ENCODE peak calls at places on chromosomes 16 and 17, in four cellular contexts. F is heart left ventricle, H is right atrium auricular region, K is left ventricle myocardium inferior. Z is an unnamed sample.
A peak's percentile ranks its signal among the peaks of the same experiment; 100 is the strongest.

GRCh38 chr17:34578016-34578415 is 1.4 kb upstream of the TMEM132E start:
- DNase-seq in K (no peak), F (no peak), H (no peak), Z (no peak)

GRCh38 chr17:34252138-34252889 is 2.8 kb upstream of the CCL2 start:
- DNase-seq in H (peak; percentile 98), K (peak; percentile 98), F (peak; percentile 98), Z (peak; percentile 87)

GRCh38 chr17:1067282-1067956 is 70.5 kb downstream of the TIMM22 start:
- DNase-seq in K (peak; percentile 40), H (no peak), F (peak; percentile 60), Z (peak; percentile 81)

GRCh38 chr16:85279874-85280545 is 167.7 kb upstream of the CIBAR2 start:
- DNase-seq in F (peak; percentile 80), H (no peak), K (peak; percentile 62), Z (no peak)

GRCh38 chr16:49557070-49557446 is 183.5 kb downstream of the C16orf78 start:
- DNase-seq in F (no peak), K (no peak), H (no peak), Z (no peak)

GRCh38 chr17:66466933-66467367 is 164.5 kb downstream of the PRKCA start:
- DNase-seq in H (peak; percentile 64), F (no peak), K (no peak), Z (no peak)

GRCh38 chr16:63876096-63876495 is 1245.8 kb downstream of the CDH11 start:
- DNase-seq in F (no peak), H (no peak), K (no peak), Z (no peak)

GRCh38 chr16:24610421-24610765 is 71.0 kb downstream of the RBBP6 start:
- DNase-seq in K (peak; percentile 27), H (no peak), F (peak; percentile 41), Z (no peak)

GRCh38 chr17:48561894-48562810 is 16.0 kb downstream of the HOXB4 start:
- DNase-seq in F (no peak), K (no peak), H (no peak), Z (no peak)

GRCh38 chr16:21167360-21167759 is 8.9 kb downstream of the LDAF1 start:
- DNase-seq in H (no peak), K (no peak), F (no peak), Z (no peak)

GRCh38 chr17:78147315-78147998 is 1.3 kb downstream of the C17orf99 start:
- DNase-seq in K (no peak), H (no peak), F (no peak), Z (peak; percentile 73)

GRCh38 chr16:12927591-12927990 is 26.2 kb downstream of the SHISA9 start:
- DNase-seq in F (no peak), K (no peak), H (no peak), Z (no peak)

GRCh38 chr16:27363797-27364196 is 38.2 kb upstream of the IL21R start:
- DNase-seq in K (no peak), H (no peak), F (no peak), Z (peak; percentile 70)

GRCh38 chr16:46687486-46687885 is 1.5 kb downstream of the VPS35 start:
- DNase-seq in H (no peak), F (no peak), K (no peak), Z (no peak)

GRCh38 chr16:30787613-30788378 is 791 bp upstream of the ZNF629 start:
- DNase-seq in K (no peak), F (no peak), H (no peak), Z (no peak)

GRCh38 chr16:20743591-20743990 is 2.0 kb upstream of the THUMPD1 start:
- DNase-seq in K (no peak), H (no peak), F (no peak), Z (no peak)

GRCh38 chr16:12084436-12084835 is 107.9 kb downstream of the SNX29 start:
- DNase-seq in F (no peak), H (no peak), K (no peak), Z (peak; percentile 15)

GRCh38 chr16:85352221-85352620 is 239.9 kb upstream of the CIBAR2 start:
- DNase-seq in H (no peak), K (no peak), F (no peak), Z (no peak)

GRCh38 chr16:70453891-70454220 is 539 bp upstream of the FCSK start:
- DNase-seq in K (no peak), F (no peak), H (no peak), Z (no peak)

GRCh38 chr16:8632675-8633182 is 11.2 kb downstream of the METTL22 start:
- DNase-seq in H (no peak), K (no peak), F (peak; percentile 63), Z (peak; percentile 73)

GRCh38 chr16:54194008-54194731 is 92.4 kb downstream of the IRX3 start:
- DNase-seq in K (peak; percentile 91), F (peak; percentile 95), H (peak; percentile 74), Z (peak; percentile 81)

GRCh38 chr17:15265131-15265530 is at the start of gene PMP22:
- DNase-seq in F (peak; percentile 76), K (peak; percentile 46), H (no peak), Z (no peak)
- H3K4me3 ChIP-seq in F (peak within 1 kb of the TSS; percentile 91), K (peak within 1 kb of the TSS; percentile 90), H (peak within 1 kb of the TSS; percentile 69), Z (peak within 1 kb of the TSS; percentile 69)

DNA sequence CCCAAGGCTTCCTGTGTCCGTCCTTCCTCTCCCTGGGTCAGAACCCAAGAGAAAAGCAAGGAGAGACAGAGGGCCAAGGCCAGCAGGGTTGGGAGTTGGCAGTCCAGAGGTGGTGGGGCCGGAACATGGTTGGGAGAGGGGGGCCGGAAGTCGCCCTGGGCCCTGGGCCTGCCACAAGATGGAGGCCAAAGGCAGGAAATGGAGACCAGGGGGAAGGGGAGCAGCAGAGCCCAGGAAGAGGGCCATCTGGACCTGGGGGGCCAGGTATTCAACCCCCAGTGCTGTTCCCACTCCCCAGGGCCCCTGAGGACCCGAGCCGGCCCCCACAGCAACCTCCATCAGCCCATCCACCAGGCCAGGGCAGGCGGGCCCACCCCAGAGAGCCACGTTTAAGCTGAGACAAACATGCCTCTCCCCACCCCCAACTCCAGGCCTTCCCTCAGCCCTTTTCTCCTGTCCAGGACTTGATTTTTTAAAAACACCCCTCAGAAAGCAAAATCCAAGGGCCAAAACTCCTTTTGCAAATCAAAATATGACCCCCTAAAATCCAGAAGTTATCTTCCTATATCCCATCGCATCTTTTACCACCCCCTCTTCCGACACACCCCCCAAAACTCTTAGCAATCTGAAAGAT is 4.4 kb upstream of the BCL6B start:
- DNase-seq in K (no peak), H (peak; percentile 80), F (peak; percentile 58), Z (no peak)
- H3K4me3 ChIP-seq in K (peak overlapping the region; percentile 68), H (peak overlapping the region; percentile 58), F (peak overlapping the region; percentile 97), Z (peak overlapping the region; percentile 55)

GRCh38 chr16:56408379-56409098 is 16.8 kb downstream of the AMFR start:
- DNase-seq in K (no peak), H (no peak), F (no peak), Z (no peak)

GRCh38 chr16:56401482-56401881 is 23.9 kb downstream of the AMFR start:
- DNase-seq in H (no peak), F (no peak), K (no peak), Z (no peak)

GRCh38 chr16:56409195-56409594 is 16.1 kb downstream of the AMFR start:
- DNase-seq in F (no peak), K (no peak), H (no peak), Z (no peak)

GRCh38 chr16:56411123-56411522 is 14.2 kb downstream of the AMFR start:
- DNase-seq in K (no peak), H (no peak), F (no peak), Z (no peak)

DNA sequence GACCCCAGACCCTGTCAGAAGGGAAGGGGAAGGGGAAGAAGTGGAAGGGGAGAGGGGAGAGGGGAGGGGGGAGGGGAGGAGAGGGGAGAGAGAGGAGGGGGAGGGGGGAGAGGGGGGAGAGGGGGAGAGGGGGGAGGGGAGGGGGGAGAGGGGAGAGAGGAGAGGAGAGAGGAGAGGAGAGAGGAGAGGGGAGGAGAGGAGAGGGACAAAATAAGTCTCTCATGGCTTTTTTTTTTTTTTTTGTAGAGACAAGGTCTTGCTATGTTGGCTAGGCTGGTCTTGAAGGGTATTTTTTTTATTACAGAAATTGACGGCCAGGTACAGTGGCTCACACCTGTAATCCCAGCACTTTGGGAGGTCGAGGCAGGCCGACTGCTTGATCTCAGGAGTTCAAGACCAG is 19.4 kb downstream of the AMFR start:
- DNase-seq in K (no peak), F (no peak), H (no peak), Z (no peak)
- H3K4me3 ChIP-seq in K (no peak overlapping the region), F (no peak overlapping the region), H (no peak overlapping the region), Z (no peak overlapping the region)

GRCh38 chr17:7589204-7589868 is 558 bp downstream of the SOX15 start:
- DNase-seq in H (peak; percentile 89), F (peak; percentile 91), K (peak; percentile 87), Z (peak; percentile 90)
- H3K4me3 ChIP-seq in H (peak overlapping the region; percentile 52), F (peak overlapping the region; percentile 57), K (peak overlapping the region; percentile 63), Z (peak overlapping the region; percentile 40)

DNA sequence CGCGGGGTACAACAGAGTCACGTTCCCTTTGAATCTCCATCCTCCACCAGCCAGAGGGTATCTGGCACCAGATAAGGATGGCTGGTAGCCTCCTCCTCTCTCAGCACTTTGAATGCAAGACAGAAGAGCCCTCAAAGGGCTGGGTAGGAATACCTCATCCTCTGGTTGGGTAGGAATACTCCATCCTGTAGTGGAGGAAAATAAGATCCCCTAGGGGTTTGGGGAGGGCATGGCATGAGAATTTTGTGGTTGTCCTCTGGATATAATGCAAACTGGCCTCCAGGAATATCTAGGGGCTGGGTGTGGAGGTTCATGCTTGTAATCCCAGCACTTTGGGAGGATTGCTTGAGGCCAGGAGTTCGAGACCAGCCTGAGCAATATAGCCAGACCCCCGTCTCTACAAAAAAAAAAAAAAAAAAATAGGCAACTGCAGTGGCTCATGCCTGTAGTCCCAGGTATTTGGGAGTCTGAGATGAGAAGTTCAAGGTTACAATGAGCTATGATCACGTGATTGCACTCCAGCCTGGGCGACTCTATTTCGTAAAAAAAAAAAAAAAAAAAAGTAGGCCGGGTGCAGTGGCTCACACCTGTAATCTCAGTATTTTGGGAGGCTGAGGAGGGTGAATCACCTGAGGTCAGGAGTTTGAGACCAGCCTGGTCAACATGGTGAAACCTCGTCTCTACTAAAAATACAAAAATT is 2.7 kb downstream of the IGFBP4 start:
- DNase-seq in H (no peak), F (no peak), K (no peak), Z (no peak)
- H3K4me3 ChIP-seq in H (peak overlapping the region; percentile 70), F (peak overlapping the region; percentile 74), K (peak overlapping the region; percentile 90), Z (peak overlapping the region; percentile 84)

GRCh38 chr17:81910840-81911276 is 341 bp downstream of the PCYT2 start:
- DNase-seq in K (no peak), F (no peak), H (no peak), Z (no peak)

GRCh38 chr17:81912441-81913309 is 1.5 kb upstream of the PCYT2 start:
- DNase-seq in H (no peak), F (no peak), K (no peak), Z (no peak)

GRCh38 chr17:81911277-81911961 is at the start of gene PCYT2:
- DNase-seq in K (peak; percentile 91), H (peak; percentile 88), F (peak; percentile 94), Z (peak; percentile 93)

GRCh38 chr17:81913394-81914102 is 2.3 kb upstream of the PCYT2 start:
- DNase-seq in H (no peak), K (no peak), F (no peak), Z (no peak)

DNA sequence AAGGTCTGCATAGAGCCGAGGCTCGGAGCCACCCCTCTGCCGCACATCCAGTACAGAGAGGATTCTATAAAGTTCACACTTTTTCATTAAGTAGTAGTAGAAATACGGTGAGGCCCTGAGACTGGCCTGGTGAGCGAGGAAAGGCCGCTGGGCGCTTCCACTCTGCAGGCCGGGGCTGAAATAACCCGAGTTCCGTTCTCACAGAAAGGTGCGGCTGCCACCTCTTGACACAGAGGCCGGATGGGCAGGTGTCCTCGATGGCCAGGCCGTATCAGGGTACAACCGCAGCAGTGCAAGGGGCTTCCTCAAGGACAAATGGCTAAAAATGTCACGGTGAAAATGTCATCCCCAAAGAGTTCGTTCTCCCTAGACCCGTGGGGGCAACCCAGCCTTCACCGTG is 770 bp upstream of the PCYT2 start:
- DNase-seq in F (no peak), H (no peak), K (no peak), Z (no peak)
- H3K4me3 ChIP-seq in F (peak overlapping the region; percentile 33), H (peak overlapping the region; percentile 26), K (peak overlapping the region; percentile 93), Z (peak overlapping the region; percentile 17)